ENCODE peak calls at places on chromosomes 13 and 19, in eight cellular contexts. N, Q, B, S, E, Y, M and H are unnamed samples.

GRCh38 chr19:49335071-49335783 is at the start of gene CD37:
- DNase-seq in N (no peak), M (no peak), Y (peak), S (no peak), Q (peak), E (no peak), B (no peak), H (no peak)

GRCh38 chr19:7772752-7773291 is 9.8 kb downstream of the CLEC4M start:
- DNase-seq in N (peak), M (no peak), E (no peak), Q (no peak), Y (no peak), B (no peak), S (no peak), H (no peak)

GRCh38 chr13:46893221-46893620 is 3.6 kb downstream of the HTR2A start:
- DNase-seq in B (no peak), S (no peak), Y (no peak), N (no peak), Q (no peak), E (no peak), M (no peak), H (no peak)

GRCh38 chr13:80251403-80251802 is 89.5 kb downstream of the SPRY2 start:
- DNase-seq in Y (no peak), M (no peak), N (peak), S (no peak), Q (no peak), B (no peak), E (peak), H (no peak)

GRCh38 chr19:34881982-34882381 is 44.7 kb upstream of the ZNF30 start:
- DNase-seq in Q (no peak), B (no peak), M (no peak), E (no peak), S (no peak), Y (no peak), N (no peak), H (no peak)

GRCh38 chr13:27038323-27038722 is 133.3 kb downstream of the USP12 start:
- DNase-seq in M (no peak), S (no peak), Q (no peak), E (no peak), Y (no peak), N (peak), B (no peak), H (no peak)

GRCh38 chr13:44198826-44199225 is 174.8 kb upstream of the SERP2 start:
- DNase-seq in Q (no peak), M (no peak), S (no peak), B (no peak), E (no peak), N (peak), Y (no peak), H (no peak)

GRCh38 chr19:8922591-8922990 is 87.6 kb downstream of the MUC16 start:
- DNase-seq in Q (no peak), M (no peak), S (no peak), B (no peak), N (peak), Y (no peak), E (no peak), H (no peak)

GRCh38 chr13:31050486-31051400 is 111.0 kb downstream of the HSPH1 start:
- DNase-seq in B (no peak), Q (no peak), Y (no peak), S (no peak), E (no peak), M (no peak), N (no peak), H (no peak)

GRCh38 chr13:73985789-73986188 is 148.4 kb downstream of the KLF12 start:
- DNase-seq in Q (no peak), Y (no peak), M (no peak), N (no peak), E (no peak), S (no peak), B (no peak), H (no peak)

GRCh38 chr13:73981595-73981994 is 152.6 kb downstream of the KLF12 start:
- DNase-seq in E (no peak), Q (no peak), S (peak), B (no peak), Y (no peak), M (no peak), N (no peak), H (no peak)

GRCh38 chr13:73984949-73985691 is 149.1 kb downstream of the KLF12 start:
- DNase-seq in E (no peak), M (no peak), Q (peak), Y (no peak), B (no peak), N (no peak), S (no peak), H (no peak)

GRCh38 chr13:73983109-73983508 is 151.1 kb downstream of the KLF12 start:
- DNase-seq in Q (no peak), B (no peak), E (no peak), Y (no peak), M (no peak), N (no peak), S (no peak), H (no peak)

GRCh38 chr13:73984201-73984600 is 150.0 kb downstream of the KLF12 start:
- DNase-seq in B (no peak), E (no peak), M (no peak), Y (no peak), N (no peak), Q (no peak), S (no peak), H (no peak)
- TF ChIP-seq CTCF in B (no peak), E (no peak), M (no peak), Y (no peak), N (no peak), Q (no peak), S (no peak), H (no peak)

DNA sequence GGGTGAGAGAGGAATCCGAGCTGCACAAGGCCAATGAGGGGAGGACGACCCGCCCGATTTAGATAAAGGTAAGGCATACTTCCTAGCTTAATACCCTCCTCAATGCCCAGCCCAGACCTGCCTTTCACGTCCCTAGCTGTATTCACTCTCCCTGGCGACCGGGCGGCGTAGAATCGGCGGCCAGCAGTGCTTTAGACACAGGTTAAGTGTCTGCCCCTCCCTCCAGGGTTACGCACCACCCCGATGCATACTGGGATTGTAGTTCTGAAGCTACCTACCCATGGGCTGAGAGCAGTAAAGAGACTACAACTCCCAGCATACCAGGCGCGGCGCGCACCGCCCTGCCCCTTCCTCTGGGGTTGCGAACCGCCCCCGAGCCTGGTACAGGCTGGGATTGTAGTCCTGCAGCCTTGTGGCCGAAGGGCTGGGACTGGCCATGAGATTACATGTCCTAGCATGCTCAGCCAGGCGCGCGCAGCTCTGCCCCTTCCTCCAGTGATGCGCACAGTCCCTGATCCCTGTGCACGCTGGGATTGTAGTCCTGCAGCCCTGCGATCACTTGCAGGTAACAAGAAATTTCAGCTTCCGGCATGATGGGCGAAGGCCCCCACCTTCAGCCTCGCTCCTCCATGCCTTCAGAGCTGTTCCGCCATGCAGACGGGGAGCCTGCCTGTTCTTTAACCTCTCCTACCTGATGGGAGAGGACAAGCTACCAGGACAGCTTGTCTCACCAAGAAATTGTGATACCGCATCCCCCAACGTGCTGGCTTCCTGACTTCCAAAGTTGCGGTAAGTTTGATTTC is 43.5 kb upstream of the ZNF14 start:
- DNase-seq in Y (peak), B (peak), E (peak), M (peak), N (peak), S (peak), Q (peak), H (peak)
- TF ChIP-seq CTCF in Y (no peak), B (peak), E (no peak), M (no peak), N (no peak), S (no peak), Q (no peak), H (no peak)

GRCh38 chr13:100534147-100534818 is 54.3 kb downstream of the GGACT start:
- DNase-seq in S (no peak), E (no peak), B (no peak), Y (no peak), N (no peak), Q (no peak), M (no peak), H (no peak)

GRCh38 chr13:100535401-100536135 is 53.0 kb downstream of the GGACT start:
- DNase-seq in N (no peak), Q (no peak), E (no peak), S (no peak), B (no peak), M (no peak), Y (no peak), H (no peak)

GRCh38 chr13:100536643-100537180 is 51.9 kb downstream of the GGACT start:
- DNase-seq in Y (no peak), B (no peak), N (no peak), Q (no peak), E (no peak), S (no peak), M (no peak), H (no peak)

GRCh38 chr13:100533588-100534041 is 55.0 kb downstream of the GGACT start:
- DNase-seq in M (no peak), B (no peak), Q (no peak), N (no peak), S (no peak), Y (no peak), E (no peak), H (no peak)

GRCh38 chr13:100534911-100535310 is 53.7 kb downstream of the GGACT start:
- DNase-seq in N (no peak), S (no peak), B (no peak), Y (no peak), M (no peak), E (no peak), Q (no peak), H (no peak)
- TF ChIP-seq CTCF in N (no peak), S (no peak), B (no peak), Y (no peak), M (no peak), E (no peak), Q (no peak), H (no peak)

GRCh38 chr19:57262044-57262443 is 18.2 kb upstream of the ZNF460 start:
- DNase-seq in Q (no peak), S (no peak), M (no peak), Y (no peak), E (no peak), B (no peak), N (no peak), H (no peak)

GRCh38 chr19:57267294-57267693 is 13.0 kb upstream of the ZNF460 start:
- DNase-seq in S (no peak), B (no peak), Y (no peak), N (no peak), E (no peak), Q (no peak), M (no peak), H (no peak)

GRCh38 chr19:57263244-57263643 is 17.0 kb upstream of the ZNF460 start:
- DNase-seq in Y (no peak), E (no peak), S (no peak), Q (no peak), B (no peak), M (no peak), N (no peak), H (no peak)
- TF ChIP-seq CTCF in Y (no peak), E (no peak), S (no peak), Q (no peak), B (no peak), M (no peak), N (no peak), H (no peak)

GRCh38 chr19:27775395-27775794 is 1437.6 kb downstream of the UQCRFS1 start:
- DNase-seq in N (no peak), E (no peak), S (no peak), Y (no peak), M (no peak), Q (no peak), B (no peak), H (no peak)
- TF ChIP-seq CTCF in N (no peak), E (no peak), S (no peak), Y (no peak), M (no peak), Q (no peak), B (no peak), H (no peak)

GRCh38 chr19:5864725-5865486 is 5.4 kb downstream of the FUT5 start:
- DNase-seq in E (no peak), B (no peak), N (no peak), Y (no peak), M (no peak), Q (no peak), S (no peak), H (no peak)
- TF ChIP-seq CTCF in E (no peak), B (peak), N (no peak), Y (no peak), M (peak), Q (no peak), S (no peak), H (no peak)

GRCh38 chr13:71672527-71672926 is 194.5 kb downstream of the DACH1 start:
- DNase-seq in Q (no peak), M (no peak), S (no peak), B (no peak), E (no peak), Y (no peak), N (no peak), H (no peak)
- TF ChIP-seq CTCF in Q (no peak), M (no peak), S (peak), B (no peak), E (no peak), Y (no peak), N (no peak), H (peak)

DNA sequence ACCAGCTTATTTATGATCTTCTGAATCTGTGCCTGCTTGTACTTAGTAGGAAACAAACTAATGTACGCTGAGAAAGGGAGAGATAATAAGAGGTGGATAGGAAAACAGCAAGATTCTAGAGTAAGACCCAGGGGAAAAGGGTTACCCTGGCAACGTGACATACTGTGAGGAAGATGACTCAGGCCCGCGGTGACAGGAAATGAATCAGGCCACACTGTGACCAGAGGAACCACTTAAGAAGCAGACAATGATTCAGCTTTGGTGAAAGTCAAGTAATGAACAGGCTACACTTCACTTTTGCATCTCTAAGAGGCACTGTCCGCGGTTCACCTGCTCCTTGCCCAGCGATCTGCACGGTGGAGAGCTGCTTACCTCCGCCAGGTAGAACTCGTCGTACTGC is 158.2 kb downstream of the NALCN start:
- DNase-seq in E (no peak), N (peak), S (peak), Y (no peak), B (peak), M (no peak), Q (no peak), H (peak)
- TF ChIP-seq CTCF in E (no peak), N (peak), S (no peak), Y (no peak), B (no peak), M (no peak), Q (no peak), H (no peak)

DNA sequence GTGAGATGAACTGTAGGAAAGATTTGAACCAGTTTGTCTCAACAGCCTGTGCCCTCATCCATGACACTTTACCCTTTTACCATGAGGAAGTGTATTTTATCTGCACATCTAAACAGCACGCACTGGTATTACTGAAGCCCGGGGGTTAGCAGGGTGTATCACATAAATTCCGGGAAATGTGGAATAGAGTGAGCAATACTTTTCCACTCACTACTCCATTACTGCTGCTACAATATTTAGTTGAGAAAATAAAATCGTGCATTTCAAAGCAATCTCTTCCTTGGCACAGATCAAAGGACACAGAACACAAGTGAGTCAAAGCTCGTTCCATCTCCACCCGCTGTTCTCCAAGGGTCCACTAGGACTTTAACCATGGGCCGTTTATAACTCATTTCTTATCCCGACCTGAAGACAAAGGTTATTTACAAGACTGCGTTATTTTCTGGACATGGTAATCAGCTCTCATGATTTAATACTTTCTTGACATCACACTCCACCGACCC is 35.2 kb downstream of the STK24 start:
- DNase-seq in Y (no peak), E (no peak), B (no peak), M (no peak), Q (no peak), S (no peak), N (no peak), H (no peak)
- TF ChIP-seq CTCF in Y (no peak), E (no peak), B (no peak), M (no peak), Q (no peak), S (no peak), N (no peak), H (no peak)